ENCODE peak calls at places on chromosome 10, in seven cellular contexts. One of them, this sample, is unnamed.

GRCh38 chr10:101021692-101022251 is 9.2 kb downstream of the PDZD7 start:
- DNase-seq in RWPE2: no peak
- DNase-seq in WERI-Rb-1: no peak
- DNase-seq in NB4: no peak
- DNase-seq in tibial nerve: no peak
- DNase-seq in mammary epithelial cell: no peak
- DNase-seq in AG10803: no peak
- DNase-seq in this sample: no peak

GRCh38 chr10:69515699-69516547 is 57.3 kb downstream of the NEUROG3 start:
- DNase-seq in RWPE2: peak
- DNase-seq in WERI-Rb-1: peak
- DNase-seq in NB4: peak
- DNase-seq in tibial nerve: peak
- DNase-seq in mammary epithelial cell: peak
- DNase-seq in AG10803: peak
- DNase-seq in this sample: peak

GRCh38 chr10:71220689-71221540 is 8.5 kb downstream of the UNC5B start:
- DNase-seq in RWPE2: peak
- DNase-seq in WERI-Rb-1: no peak
- DNase-seq in NB4: no peak
- DNase-seq in tibial nerve: no peak
- DNase-seq in mammary epithelial cell: no peak
- DNase-seq in AG10803: no peak
- DNase-seq in this sample: no peak

GRCh38 chr10:125396651-125397050 is 236.3 kb upstream of the CTBP2 start:
- DNase-seq in RWPE2: no peak
- DNase-seq in WERI-Rb-1: no peak
- DNase-seq in NB4: no peak
- DNase-seq in tibial nerve: no peak
- DNase-seq in mammary epithelial cell: peak
- DNase-seq in AG10803: peak
- DNase-seq in this sample: peak

GRCh38 chr10:82683989-82684388 is 809.0 kb downstream of the NRG3 start:
- DNase-seq in RWPE2: no peak
- DNase-seq in WERI-Rb-1: peak
- DNase-seq in NB4: no peak
- DNase-seq in tibial nerve: no peak
- DNase-seq in mammary epithelial cell: no peak
- DNase-seq in AG10803: no peak
- DNase-seq in this sample: no peak

GRCh38 chr10:10658157-10658556 is 359.5 kb upstream of the CELF2 start:
- DNase-seq in RWPE2: no peak
- DNase-seq in WERI-Rb-1: no peak
- DNase-seq in NB4: peak
- DNase-seq in tibial nerve: no peak
- DNase-seq in mammary epithelial cell: no peak
- DNase-seq in AG10803: no peak
- DNase-seq in this sample: no peak

GRCh38 chr10:119401671-119402395 is 140.7 kb downstream of the RGS10 start:
- DNase-seq in RWPE2: no peak
- DNase-seq in WERI-Rb-1: no peak
- DNase-seq in NB4: no peak
- DNase-seq in tibial nerve: peak
- DNase-seq in mammary epithelial cell: peak
- DNase-seq in AG10803: peak
- DNase-seq in this sample: peak

GRCh38 chr10:5692476-5693358 is 8.1 kb downstream of the TASOR2 start:
- DNase-seq in RWPE2: peak
- DNase-seq in WERI-Rb-1: no peak
- DNase-seq in NB4: no peak
- DNase-seq in tibial nerve: no peak
- DNase-seq in mammary epithelial cell: peak
- DNase-seq in AG10803: peak
- DNase-seq in this sample: no peak

GRCh38 chr10:78980354-78980753 is 88.4 kb upstream of the ZMIZ1 start:
- DNase-seq in RWPE2: no peak
- DNase-seq in WERI-Rb-1: no peak
- DNase-seq in NB4: no peak
- DNase-seq in tibial nerve: no peak
- DNase-seq in mammary epithelial cell: no peak
- DNase-seq in AG10803: no peak
- DNase-seq in this sample: no peak

GRCh38 chr10:101694056-101694673 is 805 bp downstream of the FBXW4 start:
- DNase-seq in RWPE2: peak
- DNase-seq in WERI-Rb-1: peak
- DNase-seq in NB4: peak
- DNase-seq in tibial nerve: peak
- DNase-seq in mammary epithelial cell: peak
- DNase-seq in AG10803: peak
- DNase-seq in this sample: no peak

GRCh38 chr10:12471135-12471534 is 121.8 kb downstream of the CAMK1D start:
- DNase-seq in RWPE2: no peak
- DNase-seq in WERI-Rb-1: no peak
- DNase-seq in NB4: no peak
- DNase-seq in tibial nerve: no peak
- DNase-seq in mammary epithelial cell: no peak
- DNase-seq in AG10803: no peak
- DNase-seq in this sample: no peak

GRCh38 chr10:79380125-79380917 is 33.1 kb downstream of the PPIF start:
- DNase-seq in RWPE2: peak
- DNase-seq in WERI-Rb-1: peak
- DNase-seq in NB4: no peak
- DNase-seq in tibial nerve: no peak
- DNase-seq in mammary epithelial cell: no peak
- DNase-seq in AG10803: peak
- DNase-seq in this sample: no peak

GRCh38 chr10:76338187-76338586 is 906.8 kb downstream of the LRMDA start:
- DNase-seq in RWPE2: no peak
- DNase-seq in WERI-Rb-1: no peak
- DNase-seq in NB4: no peak
- DNase-seq in tibial nerve: no peak
- DNase-seq in mammary epithelial cell: no peak
- DNase-seq in AG10803: no peak
- DNase-seq in this sample: no peak
- H3K4me3 ChIP-seq in RWPE2: no peak
- H3K4me3 ChIP-seq in WERI-Rb-1: no peak
- H3K4me3 ChIP-seq in NB4: no peak
- H3K4me3 ChIP-seq in tibial nerve: no peak
- H3K4me3 ChIP-seq in mammary epithelial cell: no peak
- H3K4me3 ChIP-seq in AG10803: no peak
- H3K4me3 ChIP-seq in this sample: no peak

DNA sequence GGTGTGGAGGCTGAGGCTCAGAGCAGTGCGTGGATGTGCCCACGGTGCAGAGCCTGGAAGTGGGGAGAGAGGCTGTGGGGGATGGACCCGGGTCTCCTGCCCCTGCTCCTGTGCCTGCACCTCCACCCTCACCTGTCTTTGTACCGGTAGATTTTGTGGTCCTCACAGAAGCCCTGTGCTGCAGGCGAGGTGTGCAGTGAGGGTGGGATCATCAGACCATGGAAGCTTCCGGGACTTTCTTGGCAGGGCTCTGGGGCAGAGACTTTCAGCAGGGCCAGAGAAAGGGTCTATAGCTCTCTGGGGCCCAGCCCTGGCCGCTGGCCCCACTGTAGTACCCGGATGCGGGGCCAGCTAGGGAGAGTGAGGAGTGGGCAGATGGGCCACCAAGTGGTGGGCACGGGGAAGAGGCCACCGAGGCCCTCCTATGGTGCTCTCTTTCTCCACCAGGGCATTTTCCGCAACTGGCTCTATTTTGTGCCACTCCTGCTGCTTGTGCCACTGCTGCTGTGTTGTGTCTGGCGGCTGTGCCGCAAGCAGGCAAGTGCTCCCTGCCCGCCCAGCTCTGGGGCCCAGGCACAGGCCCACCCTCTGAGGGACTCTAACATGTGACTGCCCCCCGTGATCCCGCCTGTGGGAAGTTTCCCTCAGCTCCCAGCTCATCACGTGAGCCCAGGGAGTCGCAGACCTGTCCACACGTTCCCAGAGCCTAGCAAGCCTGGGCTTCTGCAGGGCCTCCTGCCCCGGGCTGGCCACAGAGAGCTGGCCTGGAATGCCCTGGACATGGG is 22.1 kb downstream of the ANTXRL start:
- DNase-seq in RWPE2: peak
- DNase-seq in WERI-Rb-1: no peak
- DNase-seq in NB4: no peak
- DNase-seq in tibial nerve: no peak
- DNase-seq in mammary epithelial cell: no peak
- DNase-seq in AG10803: no peak
- DNase-seq in this sample: no peak
- TF ChIP-seq CTCF in RWPE2: no peak
- TF ChIP-seq CTCF in WERI-Rb-1: no peak
- TF ChIP-seq CTCF in NB4: no peak
- TF ChIP-seq CTCF in tibial nerve: no peak
- TF ChIP-seq CTCF in mammary epithelial cell: no peak
- TF ChIP-seq CTCF in AG10803: no peak
- TF ChIP-seq CTCF in this sample: no peak

DNA sequence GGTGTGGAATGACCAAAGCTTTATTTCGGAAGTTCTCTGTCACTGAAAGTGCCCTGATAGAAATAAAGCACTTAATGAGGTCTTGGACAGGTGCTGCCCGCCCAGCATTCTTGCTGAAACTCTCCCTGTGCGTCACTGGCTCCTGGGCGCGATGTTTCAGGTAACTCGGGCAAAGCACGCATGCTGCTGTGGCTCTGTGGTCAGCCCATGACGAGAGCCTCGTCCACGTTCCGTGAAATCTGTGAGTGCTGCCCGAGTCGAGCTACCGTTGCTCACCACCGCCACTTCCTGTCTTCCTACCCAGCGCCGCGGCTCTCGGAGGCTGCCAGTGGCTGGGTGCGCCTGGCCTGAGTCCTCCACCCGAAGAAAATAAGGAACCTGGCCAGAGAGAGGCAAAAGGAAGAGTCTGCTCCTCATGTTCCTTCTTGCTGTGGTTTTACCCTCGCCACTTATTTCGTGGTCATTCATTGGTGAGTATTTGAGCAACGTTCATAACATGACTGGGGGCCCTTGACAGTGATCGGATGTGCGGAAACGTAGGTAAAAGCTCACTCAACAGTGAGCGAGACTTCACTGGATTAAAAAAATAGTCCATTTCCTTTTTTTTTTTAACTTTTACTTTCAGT is 95.5 kb downstream of the MAP3K8 start:
- DNase-seq in RWPE2: no peak
- DNase-seq in WERI-Rb-1: no peak
- DNase-seq in NB4: peak
- DNase-seq in tibial nerve: peak
- DNase-seq in mammary epithelial cell: no peak
- DNase-seq in AG10803: no peak
- DNase-seq in this sample: no peak
- H3K4me3 ChIP-seq in RWPE2: no peak
- H3K4me3 ChIP-seq in WERI-Rb-1: no peak
- H3K4me3 ChIP-seq in NB4: peak
- H3K4me3 ChIP-seq in tibial nerve: peak
- H3K4me3 ChIP-seq in mammary epithelial cell: no peak
- H3K4me3 ChIP-seq in AG10803: no peak
- H3K4me3 ChIP-seq in this sample: no peak

GRCh38 chr10:77501846-77502251 is 135.8 kb downstream of the KCNMA1 start:
- DNase-seq in RWPE2: no peak
- DNase-seq in WERI-Rb-1: no peak
- DNase-seq in NB4: no peak
- DNase-seq in tibial nerve: no peak
- DNase-seq in mammary epithelial cell: peak
- DNase-seq in AG10803: peak
- DNase-seq in this sample: no peak
- TF ChIP-seq CTCF in RWPE2: no peak
- TF ChIP-seq CTCF in WERI-Rb-1: no peak
- TF ChIP-seq CTCF in NB4: no peak
- TF ChIP-seq CTCF in tibial nerve: no peak
- TF ChIP-seq CTCF in mammary epithelial cell: no peak
- TF ChIP-seq CTCF in AG10803: no peak
- TF ChIP-seq CTCF in this sample: no peak

GRCh38 chr10:129643266-129643665 is 176.2 kb downstream of the MGMT start:
- DNase-seq in RWPE2: no peak
- DNase-seq in WERI-Rb-1: no peak
- DNase-seq in NB4: peak
- DNase-seq in tibial nerve: no peak
- DNase-seq in mammary epithelial cell: no peak
- DNase-seq in AG10803: no peak
- DNase-seq in this sample: no peak
- H3K4me3 ChIP-seq in RWPE2: no peak
- H3K4me3 ChIP-seq in WERI-Rb-1: no peak
- H3K4me3 ChIP-seq in NB4: no peak
- H3K4me3 ChIP-seq in tibial nerve: no peak
- H3K4me3 ChIP-seq in mammary epithelial cell: no peak
- H3K4me3 ChIP-seq in AG10803: no peak
- H3K4me3 ChIP-seq in this sample: no peak

DNA sequence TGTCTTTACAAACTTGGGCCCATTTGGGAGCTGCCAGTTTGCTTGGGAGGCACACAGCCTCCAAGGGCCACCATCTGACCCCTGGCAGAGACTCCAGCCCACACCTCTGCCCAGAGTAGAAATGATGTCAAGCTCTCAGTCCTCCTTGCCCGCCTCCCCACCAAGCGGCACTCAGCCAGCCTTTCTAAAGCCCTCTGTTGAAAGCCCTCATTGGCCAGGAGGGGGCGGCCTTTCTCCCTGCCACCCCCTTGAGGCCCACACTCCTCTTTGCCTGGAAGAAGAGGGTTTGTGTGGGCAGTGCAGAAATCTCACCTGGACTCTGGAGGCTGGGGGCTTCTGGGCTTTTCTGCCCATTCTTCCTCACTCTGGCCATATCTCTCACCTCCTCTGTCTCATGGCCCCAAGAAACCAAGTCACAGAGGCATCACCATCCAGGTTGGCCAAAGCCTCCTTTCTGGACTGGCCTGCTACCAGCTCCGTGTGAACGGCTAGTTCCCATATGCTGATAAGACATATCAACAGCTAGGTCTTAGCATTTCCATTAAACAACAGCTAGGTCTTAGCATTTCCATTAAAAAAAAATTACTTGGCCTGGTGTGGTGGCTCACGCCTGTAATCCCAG is 36.1 kb downstream of the UBTD1 start:
- DNase-seq in RWPE2: no peak
- DNase-seq in WERI-Rb-1: peak
- DNase-seq in NB4: peak
- DNase-seq in tibial nerve: no peak
- DNase-seq in mammary epithelial cell: no peak
- DNase-seq in AG10803: no peak
- DNase-seq in this sample: no peak
- TF ChIP-seq CTCF in RWPE2: peak
- TF ChIP-seq CTCF in WERI-Rb-1: peak
- TF ChIP-seq CTCF in NB4: peak
- TF ChIP-seq CTCF in tibial nerve: no peak
- TF ChIP-seq CTCF in mammary epithelial cell: peak
- TF ChIP-seq CTCF in AG10803: peak
- TF ChIP-seq CTCF in this sample: peak

DNA sequence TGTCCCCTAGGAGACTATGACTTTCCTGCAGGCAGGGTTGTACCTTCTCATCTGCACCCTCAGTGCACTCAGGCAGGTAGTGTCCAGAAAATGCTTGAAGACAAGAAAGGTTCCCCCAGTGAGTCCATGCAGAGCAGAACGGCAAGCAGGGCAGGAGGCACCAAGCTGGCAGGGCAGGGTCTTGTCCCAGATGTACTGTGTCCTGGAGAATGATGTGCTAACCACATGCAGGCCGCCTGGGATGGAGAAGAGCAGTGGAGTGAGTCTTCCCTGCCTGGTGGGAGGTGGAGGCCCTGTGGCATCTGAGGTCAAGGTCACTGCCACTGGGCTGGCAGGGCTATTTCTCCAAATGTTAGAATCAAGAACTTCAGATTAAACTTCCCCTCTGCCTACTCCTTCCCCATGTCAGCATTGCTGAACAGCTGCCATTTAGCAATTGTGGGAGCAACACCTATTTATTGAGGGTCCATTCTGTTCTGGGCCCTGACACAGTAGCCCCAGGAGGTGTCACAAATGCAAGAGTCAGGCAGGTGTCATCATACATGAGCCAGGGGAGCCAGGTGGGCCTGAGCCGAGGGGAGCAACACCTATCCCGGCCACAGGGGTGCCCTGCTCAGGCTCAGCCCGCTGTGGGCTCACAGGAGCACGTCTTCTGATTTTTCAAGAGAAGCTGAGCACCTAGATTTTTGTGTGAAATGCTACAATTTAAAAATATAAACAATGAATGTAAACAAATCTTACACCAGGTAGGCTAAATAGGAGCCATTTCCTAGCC is 34.1 kb downstream of the PTPRE start:
- DNase-seq in RWPE2: no peak
- DNase-seq in WERI-Rb-1: no peak
- DNase-seq in NB4: no peak
- DNase-seq in tibial nerve: no peak
- DNase-seq in mammary epithelial cell: no peak
- DNase-seq in AG10803: no peak
- DNase-seq in this sample: no peak
- H3K4me3 ChIP-seq in RWPE2: no peak
- H3K4me3 ChIP-seq in WERI-Rb-1: no peak
- H3K4me3 ChIP-seq in NB4: no peak
- H3K4me3 ChIP-seq in tibial nerve: no peak
- H3K4me3 ChIP-seq in mammary epithelial cell: no peak
- H3K4me3 ChIP-seq in AG10803: no peak
- H3K4me3 ChIP-seq in this sample: no peak

This sample was measured in HFF-Myc.